ENCODE peak calls at places on chromosomes 11 and 22, in four cellular contexts. D, X, G and E are unnamed samples. For H3K4me1 and H3K9me3, the result is how much of the 10 kb centered on the place peaks cover.

GRCh38 chr11:1456166-1456565 is 30.4 kb downstream of the MOB2 start:
- DNase-seq in X (no peak), G (no peak), D (no peak), E (no peak)

GRCh38 chr11:73236879-73237278 is 18.8 kb downstream of the P2RY2 start:
- DNase-seq in D (peak), G (peak), X (peak), E (peak)

GRCh38 chr11:111047376-111047775 is 198.1 kb upstream of the POU2AF2 start:
- DNase-seq in X (no peak), G (no peak), D (no peak), E (no peak)

GRCh38 chr22:25169278-25170031 is 30.2 kb upstream of the CRYBB3 start:
- DNase-seq in X (no peak), G (peak), D (no peak), E (peak)

GRCh38 chr22:28810839-28811491 is 10.6 kb upstream of the XBP1 start:
- DNase-seq in X (no peak), D (no peak), G (no peak), E (no peak)

GRCh38 chr11:63639195-63639832 is 25.1 kb upstream of the PLAAT3 start:
- DNase-seq in X (no peak), D (peak), G (no peak), E (no peak)

GRCh38 chr22:29128891-29129643 is 56.2 kb downstream of the KREMEN1 start:
- DNase-seq in X (no peak), D (no peak), G (no peak), E (no peak)

GRCh38 chr11:19200410-19201201 is 1.2 kb downstream of the CSRP3 start:
- DNase-seq in X (no peak), G (peak), D (no peak), E (no peak)

GRCh38 chr11:35802672-35803071 is 140.1 kb downstream of the TRIM44 start:
- DNase-seq in D (no peak), G (no peak), X (no peak), E (no peak)

GRCh38 chr22:34702279-34702678 is 363.7 kb upstream of the ISX start:
- DNase-seq in X (no peak), D (no peak), G (no peak), E (no peak)

GRCh38 chr11:67274768-67275605 is 8.7 kb downstream of the GRK2 start:
- DNase-seq in G (peak), X (peak), D (no peak), E (peak)

GRCh38 chr11:63608353-63609345 is 5.6 kb downstream of the PLAAT3 start:
- DNase-seq in X (no peak), D (no peak), G (no peak), E (no peak)

GRCh38 chr22:48188211-48188845 is 1425.9 kb downstream of the TBC1D22A start:
- DNase-seq in G (no peak), D (peak), X (no peak), E (no peak)

GRCh38 chr11:57379732-57380131 is 1.2 kb downstream of the PRG3 start:
- DNase-seq in D (no peak), X (no peak), G (no peak), E (no peak)

GRCh38 chr22:40345801-40346177 is 511 bp upstream of the ADSL start:
- DNase-seq in D (no peak), G (peak), X (no peak), E (peak)

GRCh38 chr11:112455791-112456190 is 195.1 kb upstream of the PLET1 start:
- DNase-seq in D (no peak), X (no peak), G (no peak), E (no peak)

GRCh38 chr11:119741369-119742262 is 12.6 kb upstream of the NECTIN1 start:
- DNase-seq in G (no peak), D (peak), X (peak), E (peak)

GRCh38 chr22:43376765-43377485 is 33.8 kb upstream of the SCUBE1 start:
- DNase-seq in G (no peak), D (no peak), X (no peak), E (no peak)

GRCh38 chr11:129434641-129435498 is 59.2 kb downstream of the BARX2 start:
- DNase-seq in G (no peak), X (no peak), D (no peak), E (no peak)

GRCh38 chr11:81237139-81237538 is 1496.5 kb downstream of the FAM181B start:
- DNase-seq in G (no peak), D (no peak), X (no peak), E (no peak)

GRCh38 chr11:121606354-121606753 is 153.6 kb upstream of the SORL1-AS1 start:
- DNase-seq in X (no peak), G (no peak), D (no peak), E (no peak)

GRCh38 chr22:24390576-24390975 is 36.8 kb upstream of the ADORA2A start:
- DNase-seq in D (no peak), G (no peak), X (no peak), E (no peak)

GRCh38 chr11:64867748-64868462 is 10.5 kb downstream of the EHD1 start:
- DNase-seq in G (no peak), D (no peak), X (no peak), E (no peak)

GRCh38 chr11:75351541-75352416 is at the start of gene ARRB1:
- DNase-seq in X (peak), D (peak), G (peak), E (peak)

GRCh38 chr11:5476184-5476819 is 12.2 kb upstream of the OR52D1 start:
- DNase-seq in G (no peak), X (no peak), D (peak), E (no peak)

GRCh38 chr22:22761606-22761962 is 117.2 kb downstream of the GGTLC2 start:
- DNase-seq in D (no peak), G (no peak), X (no peak), E (no peak)

GRCh38 chr22:24875862-24876506 is 70.0 kb downstream of the SGSM1 start:
- DNase-seq in X (no peak), D (no peak), G (no peak), E (no peak)

GRCh38 chr11:36177837-36178236 is 111.4 kb downstream of the COMMD9 start:
- DNase-seq in X (no peak), G (no peak), D (no peak), E (no peak)

GRCh38 chr11:94525933-94526332 is 13.7 kb downstream of the C11orf97 start:
- DNase-seq in G (peak), X (peak), D (no peak), E (peak)

GRCh38 chr11:128324531-128325141 is 262.7 kb downstream of the ETS1 start:
- DNase-seq in D (no peak), G (peak), X (no peak), E (no peak)

GRCh38 chr22:39212721-39213376 is 31.9 kb downstream of the PDGFB start:
- DNase-seq in D (peak), G (peak), X (no peak), E (peak)

DNA sequence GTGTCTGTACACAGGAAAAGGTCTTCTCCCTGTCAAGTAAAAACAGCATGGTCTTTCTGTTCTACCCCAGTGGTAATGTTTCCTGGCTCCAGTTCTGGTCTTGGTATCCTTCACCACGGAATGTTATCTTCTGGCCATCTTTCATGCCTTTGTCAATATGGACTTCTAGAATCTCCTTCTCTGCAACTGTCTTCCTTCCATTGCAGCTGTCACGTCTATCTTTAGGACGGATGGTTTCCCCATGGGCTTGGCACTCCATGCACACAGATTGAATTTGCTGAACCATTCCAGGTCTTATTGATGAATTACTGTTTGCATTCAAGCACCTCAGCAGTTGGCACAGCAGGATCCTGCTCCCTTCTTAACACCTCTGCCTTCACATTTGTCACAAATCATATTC is 44.9 kb upstream of the SLC25A18 start:
- DNase-seq in D (no peak), X (no peak), G (no peak), E (no peak)
- H3K4me1 ChIP-seq in D (under half), X (under half), G (under half), E (under half)

DNA sequence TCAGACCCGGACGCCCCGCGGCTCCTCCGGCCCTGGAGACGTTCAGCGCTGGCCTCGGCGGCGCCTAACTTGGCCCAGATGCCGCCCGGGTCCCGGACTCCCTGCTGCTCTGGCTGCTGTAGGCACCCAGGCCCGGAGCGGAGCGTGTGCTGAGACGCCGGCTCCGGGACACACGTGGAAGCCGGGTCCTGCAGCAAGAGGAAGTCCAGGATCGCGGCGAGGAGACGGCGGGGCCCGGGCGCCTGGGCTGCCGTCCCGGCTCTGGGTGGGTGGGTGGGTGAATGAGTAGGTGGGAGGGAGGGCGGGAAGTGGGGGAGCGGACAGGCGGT is 223 bp downstream of the WT1 start:
- DNase-seq in X (no peak), D (peak), G (no peak), E (no peak)
- H3K9me3 ChIP-seq in X (under half), D (under half), G (under half), E (under half)

GRCh38 chr22:21650823-21651520 is 8.9 kb downstream of the SDF2L1 start:
- DNase-seq in X (no peak), G (no peak), D (no peak), E (no peak)

GRCh38 chr22:21651521-21652009 is 9.5 kb downstream of the SDF2L1 start:
- DNase-seq in G (no peak), X (no peak), D (no peak), E (no peak)

GRCh38 chr22:21650280-21650679 is 8.2 kb downstream of the SDF2L1 start:
- DNase-seq in X (no peak), G (no peak), D (no peak), E (no peak)

GRCh38 chr22:21652547-21653545 is 10.7 kb downstream of the SDF2L1 start:
- DNase-seq in D (no peak), G (no peak), X (no peak), E (no peak)

DNA sequence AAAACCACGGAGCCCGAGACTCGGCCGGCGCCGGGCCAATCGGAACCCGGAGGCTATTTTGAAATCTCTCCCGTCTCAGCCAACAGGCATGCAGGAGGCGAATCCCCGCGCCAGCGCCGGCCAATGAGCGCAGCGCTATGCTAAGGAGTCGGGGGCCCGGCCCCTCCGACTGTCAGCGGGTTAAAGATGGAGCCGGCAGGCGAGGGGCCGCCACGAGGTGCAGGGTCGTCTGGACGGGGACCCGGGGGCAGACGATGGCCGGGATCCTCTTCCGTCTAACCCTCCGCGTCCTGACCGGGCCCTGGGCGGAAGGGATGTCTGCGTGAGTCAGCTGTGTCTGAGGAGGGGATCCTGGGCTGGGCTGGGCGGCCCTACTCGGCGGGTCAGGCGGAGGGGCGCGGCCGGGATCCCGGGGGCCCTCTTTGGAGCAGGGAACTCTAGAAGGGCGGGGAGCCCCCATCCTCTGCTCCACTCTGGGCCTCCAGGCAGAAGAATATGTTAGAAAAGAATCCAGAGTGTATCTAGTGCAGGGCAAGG is 10.0 kb downstream of the SDF2L1 start:
- DNase-seq in G (peak), X (peak), D (peak), E (peak)
- H3K27ac ChIP-seq in G (peak), X (peak), D (peak), E (peak)

GRCh38 chr22:49349181-49349835 is 478.4 kb downstream of the BRD1 start:
- DNase-seq in G (no peak), X (no peak), D (no peak), E (peak)
- H3K4me1 ChIP-seq in G (under half), X (under half), D (under half), E (under half)

GRCh38 chr11:62418136-62418535 is 697 bp upstream of the SCGB1A1 start:
- DNase-seq in D (no peak), X (no peak), G (no peak), E (no peak)
- H3K9me3 ChIP-seq in D (under half), X (under half), G (under half), E (under half)

GRCh38 chr11:16750417-16750816 is 12.0 kb downstream of the C11orf58 start:
- DNase-seq in D (no peak), G (no peak), X (no peak), E (no peak)
- H3K27ac ChIP-seq in D (no peak), G (no peak), X (no peak), E (no peak)